ENCODE peak calls at places on chromosomes 12 and 14, in four cellular contexts. C, Y, V and Q are unnamed samples.

GRCh38 chr14:104550849-104551728 is 28.5 kb upstream of the C14orf180 start:
- DNase-seq in Y (no peak), V (no peak), C (no peak), Q (peak)

GRCh38 chr14:35747379-35747778 is 61.7 kb downstream of the RALGAPA1 start:
- DNase-seq in C (no peak), V (no peak), Y (no peak), Q (no peak)

GRCh38 chr12:6158263-6158662 is 33.8 kb upstream of the VWF start:
- DNase-seq in V (no peak), Y (no peak), C (no peak), Q (no peak)

GRCh38 chr14:93319494-93319893 is 13.3 kb downstream of the BTBD7 start:
- DNase-seq in C (no peak), V (no peak), Y (no peak), Q (no peak)

GRCh38 chr12:102964872-102965271 is 7.4 kb downstream of the ASCL1 start:
- DNase-seq in V (no peak), C (no peak), Y (peak), Q (peak)

GRCh38 chr14:90805662-90806548 is 10.3 kb downstream of the TTC7B start:
- DNase-seq in C (no peak), Y (peak), V (no peak), Q (no peak)

GRCh38 chr14:62743569-62743968 is 301.7 kb downstream of the KCNH5 start:
- DNase-seq in Y (no peak), V (no peak), C (no peak), Q (peak)

GRCh38 chr12:105721051-105721825 is 390.7 kb downstream of the C12orf75 start:
- DNase-seq in C (no peak), Y (peak), V (no peak), Q (no peak)

GRCh38 chr14:63273717-63274673 is 44.7 kb downstream of the GPHB5 start:
- DNase-seq in V (no peak), Y (no peak), C (no peak), Q (no peak)

GRCh38 chr12:109581856-109582255 is 8.3 kb downstream of the MVK start:
- DNase-seq in V (peak), C (peak), Y (no peak), Q (no peak)

GRCh38 chr12:106955377-106956047 is at the start of gene TMEM263:
- DNase-seq in V (peak), C (peak), Y (peak), Q (peak)

GRCh38 chr12:57697076-57697475 is 3.1 kb downstream of the OS9 start:
- DNase-seq in C (no peak), Y (no peak), V (no peak), Q (no peak)

GRCh38 chr12:50925342-50925651 is 27.0 kb upstream of the HIGD1C start:
- DNase-seq in Y (no peak), V (no peak), C (no peak), Q (no peak)

GRCh38 chr12:26648584-26648983 is 184.4 kb downstream of the ITPR2 start:
- DNase-seq in Y (no peak), V (peak), C (no peak), Q (peak)

GRCh38 chr12:125068391-125068790 is 3.2 kb downstream of the AACS start:
- DNase-seq in V (no peak), C (no peak), Y (no peak), Q (no peak)

GRCh38 chr14:79487632-79488031 is 723.7 kb downstream of the DIO2 start:
- DNase-seq in C (no peak), Y (no peak), V (no peak), Q (no peak)

GRCh38 chr14:95495538-95496025 is 20.9 kb downstream of the SYNE3 start:
- DNase-seq in Y (no peak), V (no peak), C (no peak), Q (no peak)

GRCh38 chr12:46915861-46916260 is 90.1 kb upstream of the SLC38A4 start:
- DNase-seq in Y (no peak), V (no peak), C (no peak), Q (no peak)

GRCh38 chr12:122082621-122083356 is 4.2 kb downstream of the MLXIP start:
- DNase-seq in V (no peak), Y (no peak), C (no peak), Q (no peak)

GRCh38 chr14:89669209-89669608 is 252.2 kb upstream of the FOXN3 start:
- DNase-seq in V (no peak), C (no peak), Y (no peak), Q (no peak)